ENCODE peak calls at places on chromosomes 11 and 22, in four cellular contexts. U is H1, S is IMR-90, H is H9. A is an unnamed sample.

GRCh38 chr22:48187272-48187855 is 1424.9 kb downstream of the TBC1D22A start:
- DNase-seq in H (peak; percentile 29), S (no peak), U (no peak), A (no peak)

GRCh38 chr22:24965822-24966626 is 13.5 kb downstream of the KIAA1671 start:
- DNase-seq in S (no peak), U (no peak), H (no peak), A (no peak)

GRCh38 chr11:120532511-120533196 is 21.1 kb downstream of the GRIK4 start:
- DNase-seq in U (no peak), S (peak; percentile 71), H (no peak), A (peak; percentile 57)

GRCh38 chr22:42310301-42310981 is 40.0 kb upstream of the TCF20 start:
- DNase-seq in H (no peak), S (no peak), U (no peak), A (peak; percentile 52)

GRCh38 chr11:35582033-35582432 is 36.2 kb upstream of the FJX1 start:
- DNase-seq in S (no peak), U (no peak), H (no peak), A (no peak)

GRCh38 chr11:131228378-131228777 is 142.0 kb upstream of the NTM start:
- DNase-seq in U (no peak), H (no peak), S (no peak), A (no peak)

GRCh38 chr11:35892166-35892565 is 51.7 kb upstream of the LDLRAD3 start:
- DNase-seq in S (no peak), U (no peak), H (no peak), A (no peak)

GRCh38 chr11:36628141-36628540 is 30.1 kb upstream of the RAG2 start:
- DNase-seq in H (no peak), S (no peak), U (no peak), A (no peak)

GRCh38 chr11:95242202-95242989 is 11.4 kb upstream of the SESN3 start:
- DNase-seq in H (no peak), U (no peak), S (no peak), A (no peak)

GRCh38 chr11:20158597-20159257 is 1.5 kb downstream of the DBX1 start:
- DNase-seq in S (peak; percentile 50), H (peak; percentile 84), U (peak; percentile 84), A (peak; percentile 88)

GRCh38 chr11:109309153-109309552 is 112.8 kb upstream of the C11orf87 start:
- DNase-seq in U (no peak), H (no peak), S (no peak), A (no peak)

GRCh38 chr11:45354976-45355705 is 69.0 kb upstream of the SYT13 start:
- DNase-seq in S (peak; percentile 41), H (peak; percentile 93), U (peak; percentile 91), A (peak; percentile 95)

GRCh38 chr11:86418513-86418912 is 43.8 kb downstream of the CCDC81 start:
- DNase-seq in S (no peak), U (no peak), H (no peak), A (no peak)

GRCh38 chr11:115965754-115966504 is 461.7 kb upstream of the CADM1 start:
- DNase-seq in H (no peak), S (peak; percentile 33), U (no peak), A (peak; percentile 44)

GRCh38 chr11:134939046-134939445 is 527.0 kb upstream of the B3GAT1 start:
- DNase-seq in S (no peak), H (no peak), U (no peak), A (no peak)

GRCh38 chr22:30943368-30943767 is 25.2 kb downstream of the MORC2 start:
- DNase-seq in U (no peak), S (no peak), H (no peak), A (no peak)

GRCh38 chr11:70934999-70935768 is 317.2 kb downstream of the SHANK2 start:
- DNase-seq in U (no peak), S (peak; percentile 7), H (no peak), A (no peak)

GRCh38 chr11:17588166-17588565 is 41.1 kb downstream of the OTOG start:
- DNase-seq in U (no peak), H (no peak), S (no peak), A (no peak)

GRCh38 chr11:40100204-40100603 is 1359.2 kb downstream of the LRRC4C start:
- DNase-seq in S (no peak), H (peak; percentile 41), U (no peak), A (peak; percentile 37)

GRCh38 chr11:6612008-6612815 is at the start of gene TAF10:
- DNase-seq in S (peak; percentile 96), U (peak; percentile 92), H (peak; percentile 96), A (peak; percentile 97)

GRCh38 chr11:120326228-120326627 is 1.1 kb downstream of the TLCD5 start:
- DNase-seq in H (no peak), S (peak; percentile 86), U (no peak), A (no peak)

GRCh38 chr11:59188954-59189353 is 17.0 kb downstream of the DTX4 start:
- DNase-seq in H (no peak), U (no peak), S (no peak), A (peak; percentile 63)

GRCh38 chr11:47236482-47236881 is 12.1 kb downstream of the ACP2 start:
- DNase-seq in U (no peak), H (no peak), S (peak; percentile 68), A (no peak)

GRCh38 chr11:69387409-69387885 is 93.5 kb downstream of the MYEOV start:
- DNase-seq in H (no peak), U (no peak), S (no peak), A (peak; percentile 25)

GRCh38 chr22:50340157-50340879 is 2.8 kb upstream of the PPP6R2 start:
- DNase-seq in U (no peak), H (no peak), S (no peak), A (peak; percentile 73)

GRCh38 chr11:61580292-61580888 is 486 bp downstream of the SYT7 start:
- DNase-seq in U (peak; percentile 71), S (no peak), H (no peak), A (no peak)
- H3K9ac ChIP-seq in U (no peak overlapping the region), S (no peak overlapping the region), H (no peak overlapping the region), A (peak overlapping the region; percentile 69)

DNA sequence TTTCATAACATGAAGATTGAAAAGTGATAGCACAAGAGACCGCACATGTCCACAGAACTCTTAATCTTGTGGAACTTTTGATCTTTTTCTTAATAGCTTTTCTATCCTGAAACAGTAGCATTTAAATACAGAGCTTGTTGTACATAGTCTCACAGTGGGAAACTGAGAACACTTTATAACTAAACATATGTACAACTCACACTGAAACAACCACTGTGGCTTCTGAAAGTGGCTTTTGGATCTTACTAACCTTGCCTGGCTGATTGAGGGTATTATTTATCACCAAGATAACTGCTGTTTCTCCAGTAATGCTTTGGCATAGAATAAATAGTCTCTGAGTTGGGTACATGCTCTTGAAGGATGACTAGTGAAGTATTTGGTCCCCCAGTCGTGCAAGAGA is 10.2 kb downstream of the BARX2 start:
- DNase-seq in U (no peak), S (no peak), H (no peak), A (no peak)
- H4K5ac ChIP-seq in U (no peak overlapping the region), S (no peak overlapping the region), H (no peak overlapping the region), A (no peak overlapping the region)

GRCh38 chr11:111575748-111576147 is 26.5 kb upstream of the SIK2 start:
- DNase-seq in S (no peak), H (no peak), U (no peak), A (no peak)

GRCh38 chr11:111573821-111574249 is 28.4 kb upstream of the SIK2 start:
- DNase-seq in H (no peak), S (no peak), U (no peak), A (no peak)

GRCh38 chr11:111571829-111572501 is 30.3 kb upstream of the SIK2 start:
- DNase-seq in H (no peak), S (peak; percentile 33), U (no peak), A (no peak)

GRCh38 chr11:111570796-111571195 is 30.3 kb downstream of the LAYN start:
- DNase-seq in S (no peak), U (no peak), H (no peak), A (no peak)

GRCh38 chr11:111574373-111575230 is 27.6 kb upstream of the SIK2 start:
- DNase-seq in U (no peak), H (no peak), S (no peak), A (no peak)
- H3K9ac ChIP-seq in U (no peak overlapping the region), H (no peak overlapping the region), S (no peak overlapping the region), A (no peak overlapping the region)

GRCh38 chr22:33347002-33347401 is 288.8 kb upstream of the SYN3 start:
- DNase-seq in U (no peak), S (no peak), H (no peak), A (no peak)

GRCh38 chr22:33354928-33355327 is 296.7 kb upstream of the SYN3 start:
- DNase-seq in S (peak; percentile 35), U (no peak), H (no peak), A (no peak)

GRCh38 chr22:33352768-33353167 is 294.6 kb upstream of the SYN3 start:
- DNase-seq in S (no peak), U (no peak), H (no peak), A (no peak)

GRCh38 chr22:33350391-33350955 is 292.3 kb upstream of the SYN3 start:
- DNase-seq in U (no peak), S (no peak), H (no peak), A (no peak)

GRCh38 chr22:33350961-33351360 is 292.8 kb upstream of the SYN3 start:
- DNase-seq in H (no peak), U (no peak), S (no peak), A (no peak)
- H4K5ac ChIP-seq in H (no peak overlapping the region), U (no peak overlapping the region), S (no peak overlapping the region), A (no peak overlapping the region)

GRCh38 chr22:27799334-27800249 is 2.0 kb downstream of the MN1 start:
- DNase-seq in U (no peak), S (no peak), H (peak; percentile 47), A (no peak)

GRCh38 chr22:27801616-27802388 is at the start of gene MN1:
- DNase-seq in U (peak; percentile 87), H (peak; percentile 73), S (peak; percentile 35), A (no peak)

GRCh38 chr22:27802389-27803079 is 978 bp upstream of the MN1 start:
- DNase-seq in U (no peak), S (no peak), H (no peak), A (no peak)

GRCh38 chr22:27800250-27801131 is 1.1 kb downstream of the MN1 start:
- DNase-seq in S (no peak), U (no peak), H (no peak), A (no peak)

DNA sequence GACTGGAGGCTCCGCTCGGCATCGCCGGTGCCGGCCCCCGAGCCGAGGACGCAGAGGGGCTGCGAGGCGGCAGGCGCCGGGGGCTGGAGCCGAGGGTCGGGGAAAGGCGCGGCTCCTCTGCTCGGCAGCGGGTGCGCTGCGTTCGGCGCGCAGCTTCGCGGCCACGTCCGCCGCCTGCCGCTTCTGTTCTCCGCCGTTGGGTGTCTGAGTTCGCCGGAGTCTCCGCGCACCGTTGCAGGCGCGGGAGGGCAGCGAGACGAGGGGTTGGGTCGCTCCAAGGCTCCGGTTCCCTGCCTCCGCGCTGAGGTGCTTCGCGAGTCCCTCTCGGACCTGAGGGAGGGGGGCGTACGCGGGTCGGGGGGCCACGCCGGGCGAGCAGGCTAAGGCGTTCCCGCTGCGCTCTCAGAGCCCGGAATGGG is 350 bp downstream of the MN1 start:
- DNase-seq in H (peak; percentile 61), S (peak; percentile 41), U (peak; percentile 81), A (peak; percentile 62)
- H3K9ac ChIP-seq in H (no peak overlapping the region), S (peak overlapping the region; percentile 78), U (peak overlapping the region; percentile 52), A (peak overlapping the region; percentile 85)

GRCh38 chr11:2200957-2201519 is 29.4 kb upstream of the TH start:
- DNase-seq in H (no peak), U (no peak), S (no peak), A (no peak)
- H4K5ac ChIP-seq in H (no peak overlapping the region), U (no peak overlapping the region), S (no peak overlapping the region), A (no peak overlapping the region)